ENCODE peak calls at places on chromosome 5, in nine cellular contexts. H is IMR-90, W is transverse colon, R is heart right ventricle, U is prostate gland, F is tibial nerve, G is lower lobe of right lung, O is heart left ventricle, N is DND-41. J is an unnamed sample. For H3K9me3, the result is how much of the 10 kb centered on the place peaks cover.

GRCh38 chr5:104266161-104266560 is 703.6 kb upstream of the NUDT12 start:
- DNase-seq in H (no peak), O (no peak), N (no peak), R (no peak), F (no peak), U (no peak), W (no peak), G (no peak), J (no peak)

GRCh38 chr5:172834570-172835245 is 657 bp downstream of the ERGIC1 start:
- DNase-seq in G (no peak), O (no peak), H (no peak), W (peak), N (peak), R (no peak), U (no peak), F (no peak), J (no peak)

GRCh38 chr5:68683632-68684035 is 410.2 kb upstream of the SLC30A5 start:
- DNase-seq in H (peak), W (no peak), O (peak), F (peak), N (no peak), U (no peak), R (peak), G (no peak), J (no peak)

GRCh38 chr5:6525910-6526309 is 77.3 kb downstream of the UBE2QL1 start:
- DNase-seq in R (peak), H (peak), F (no peak), O (no peak), U (peak), N (no peak), W (no peak), G (no peak), J (no peak)

GRCh38 chr5:10536511-10536910 is 27.4 kb upstream of the ANKRD33B start:
- DNase-seq in O (no peak), G (no peak), H (no peak), W (no peak), R (no peak), N (no peak), U (no peak), F (no peak), J (no peak)

GRCh38 chr5:67205981-67206380 is 9.4 kb upstream of the CD180 start:
- DNase-seq in N (no peak), U (no peak), H (no peak), F (no peak), W (no peak), R (no peak), G (no peak), O (no peak), J (no peak)

GRCh38 chr5:171386861-171387254 is 791 bp upstream of the NPM1 start:
- DNase-seq in O (no peak), F (no peak), G (peak), N (no peak), R (no peak), U (no peak), W (no peak), H (peak), J (no peak)

GRCh38 chr5:35384658-35385057 is 154.4 kb upstream of the PRLR start:
- DNase-seq in G (no peak), R (no peak), N (no peak), H (no peak), W (no peak), U (no peak), O (no peak), F (no peak), J (no peak)

GRCh38 chr5:108801776-108802175 is 54.1 kb downstream of the FER start:
- DNase-seq in W (no peak), N (no peak), H (peak), U (no peak), O (no peak), F (no peak), R (no peak), G (no peak), J (no peak)

GRCh38 chr5:58934629-58935097 is 351.8 kb downstream of the RAB3C start:
- DNase-seq in N (no peak), R (no peak), H (no peak), U (no peak), F (no peak), O (no peak), W (no peak), G (no peak), J (no peak)

GRCh38 chr5:93078082-93079038 is 502.7 kb downstream of the NR2F1-AS1 start:
- DNase-seq in W (peak), F (no peak), O (peak), G (no peak), R (peak), N (no peak), U (peak), H (peak), J (no peak)

GRCh38 chr5:72355706-72356299 is 35.6 kb downstream of the PTCD2 start:
- DNase-seq in N (no peak), G (no peak), O (no peak), F (no peak), W (peak), R (no peak), U (no peak), H (peak), J (no peak)

GRCh38 chr5:163727028-163727427 is 221.6 kb downstream of the MAT2B start:
- DNase-seq in H (no peak), U (no peak), O (no peak), F (no peak), W (peak), N (no peak), R (no peak), G (no peak), J (no peak)
- H3K27ac ChIP-seq in H (no peak), U (no peak), O (no peak), F (no peak), W (no peak), N (no peak), R (no peak), G (no peak), J (no peak)

GRCh38 chr5:74945561-74946165 is 79.5 kb upstream of the FAM169A start:
- DNase-seq in G (no peak), U (no peak), W (no peak), H (no peak), F (no peak), O (no peak), N (no peak), R (no peak), J (no peak)
- TF ChIP-seq CTCF in G (no peak), U (no peak), W (no peak), H (no peak), F (no peak), O (no peak), N (no peak), R (no peak), J (peak)

GRCh38 chr5:178672635-178673034 is 45.8 kb upstream of the CLK4 start:
- DNase-seq in H (no peak), W (no peak), R (no peak), F (no peak), G (no peak), U (no peak), N (no peak), O (no peak), J (no peak)
- H3K9me3 ChIP-seq in H (under half), W (under half), R (under half), F (under half), G (under half), U (under half), N (under half), O (under half), J (under half)

GRCh38 chr5:82664711-82665110 is 386.6 kb upstream of the RPS23 start:
- DNase-seq in R (no peak), O (no peak), G (no peak), N (peak), W (no peak), H (no peak), F (no peak), U (no peak), J (no peak)

GRCh38 chr5:82659114-82659513 is 381.0 kb upstream of the RPS23 start:
- DNase-seq in N (no peak), O (no peak), R (no peak), G (no peak), F (no peak), W (no peak), H (no peak), U (no peak), J (no peak)

GRCh38 chr5:82662340-82662739 is 384.2 kb upstream of the RPS23 start:
- DNase-seq in O (no peak), N (no peak), R (no peak), W (no peak), U (no peak), F (no peak), H (no peak), G (no peak), J (no peak)

GRCh38 chr5:82661933-82662332 is 383.8 kb upstream of the RPS23 start:
- DNase-seq in H (no peak), W (no peak), N (no peak), O (no peak), R (no peak), F (no peak), U (no peak), G (no peak), J (no peak)

GRCh38 chr5:82661462-82661861 is 383.3 kb upstream of the RPS23 start:
- DNase-seq in H (no peak), R (no peak), F (no peak), O (no peak), W (no peak), N (no peak), G (no peak), U (no peak), J (no peak)
- H3K27ac ChIP-seq in H (no peak), R (no peak), F (no peak), O (no peak), W (no peak), N (no peak), G (peak), U (no peak), J (no peak)

DNA sequence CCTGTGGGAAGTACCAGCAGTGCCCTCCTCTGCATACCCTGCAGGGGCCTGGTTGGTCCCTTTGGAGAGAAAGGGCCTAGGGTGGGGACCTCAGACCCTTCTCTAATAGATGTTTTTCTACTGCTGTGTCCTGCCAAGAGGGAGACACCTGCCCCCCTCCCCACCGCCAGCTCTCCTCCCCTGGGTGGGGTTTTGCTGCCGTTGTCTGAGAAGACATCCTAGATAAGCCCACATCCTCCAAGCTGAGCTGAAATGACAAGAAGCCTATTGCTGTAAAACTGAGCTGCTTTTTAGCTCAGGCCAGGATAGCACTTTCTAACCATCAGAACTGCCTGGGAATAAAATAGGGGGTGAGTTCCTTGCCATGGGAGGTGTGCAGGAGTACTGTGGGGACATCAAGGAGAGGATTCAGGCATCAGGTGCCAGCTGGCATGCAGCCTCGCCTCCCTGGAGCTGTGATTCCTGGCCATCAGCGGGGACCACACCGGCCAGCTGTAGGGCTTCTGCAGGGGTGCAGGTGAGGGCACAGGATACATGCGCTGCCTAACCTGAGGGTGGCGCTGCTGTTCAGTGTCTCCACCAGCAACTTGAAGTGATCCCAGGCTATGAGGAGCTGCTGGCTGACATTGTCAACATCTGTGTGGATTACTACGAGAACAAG is 37.9 kb downstream of the CYFIP2 start:
- DNase-seq in O (peak), N (no peak), H (no peak), U (no peak), F (no peak), G (no peak), R (peak), W (no peak), J (peak)
- TF ChIP-seq CTCF in O (no peak), N (peak), H (peak), U (no peak), F (no peak), G (no peak), R (peak), W (no peak), J (peak)